ENCODE peak calls at places on chromosome 10, in ten cellular contexts. S, O, A, R, L, B, Q, D, H and Y are unnamed samples.
A peak's percentile ranks its signal among the peaks of the same experiment; 100 is the strongest.

GRCh38 chr10:28728396-28728795 is 51.1 kb downstream of the BAMBI start:
- DNase-seq in O (no peak), B (no peak), S (no peak), Q (no peak), R (no peak), A (no peak), H (no peak), L (no peak), D (no peak), Y (no peak)

GRCh38 chr10:5762531-5762930 is 50.7 kb downstream of the GDI2 start:
- DNase-seq in L (no peak), R (no peak), S (no peak), B (no peak), Q (no peak), D (no peak), H (no peak), O (no peak), A (no peak), Y (no peak)

GRCh38 chr10:97713351-97713827 is at the start of gene MARVELD1:
- DNase-seq in L (peak; percentile 83), H (peak; percentile 57), O (no peak), D (peak; percentile 78), S (no peak), Q (no peak), R (peak; percentile 37), B (peak; percentile 79), A (no peak), Y (peak; percentile 79)

GRCh38 chr10:132359305-132360040 is 27.5 kb downstream of the LRRC27 start:
- DNase-seq in L (peak; percentile 24), Q (no peak), R (no peak), A (no peak), S (no peak), H (no peak), O (no peak), B (peak; percentile 32), D (no peak), Y (no peak)

GRCh38 chr10:72038458-72039001 is 49.8 kb downstream of the SPOCK2 start:
- DNase-seq in S (no peak), R (no peak), L (no peak), B (no peak), D (peak; percentile 23), H (peak; percentile 48), Q (no peak), A (no peak), O (no peak), Y (no peak)

GRCh38 chr10:71222541-71223364 is 10.4 kb downstream of the UNC5B start:
- DNase-seq in B (no peak), H (peak; percentile 49), D (peak; percentile 53), Q (no peak), A (no peak), S (no peak), O (no peak), L (no peak), R (no peak), Y (no peak)

GRCh38 chr10:7070950-7071349 is 339.9 kb downstream of the SFMBT2 start:
- DNase-seq in Q (no peak), L (no peak), A (no peak), R (no peak), B (no peak), D (no peak), H (no peak), S (no peak), O (no peak), Y (no peak)

GRCh38 chr10:114879541-114880158 is 58.1 kb downstream of the FHIP2A start:
- DNase-seq in O (peak; percentile 23), D (peak; percentile 57), L (no peak), B (no peak), H (peak; percentile 22), A (no peak), S (no peak), R (peak; percentile 65), Q (no peak), Y (no peak)

GRCh38 chr10:104521901-104522827 is 118.9 kb upstream of the SORCS3 start:
- DNase-seq in H (no peak), R (no peak), O (no peak), L (peak; percentile 22), B (no peak), S (peak; percentile 13), D (no peak), Q (no peak), A (no peak), Y (no peak)

GRCh38 chr10:58892039-58892665 is 284.3 kb upstream of the PHYHIPL start:
- DNase-seq in R (no peak), O (no peak), S (no peak), H (no peak), L (peak; percentile 45), A (no peak), Q (no peak), B (no peak), D (no peak), Y (no peak)

GRCh38 chr10:70974351-70974901 is 86.1 kb upstream of the PCBD1 start:
- DNase-seq in O (no peak), L (no peak), H (peak; percentile 20), A (no peak), D (peak; percentile 16), B (no peak), S (no peak), R (no peak), Q (no peak), Y (no peak)

GRCh38 chr10:119270893-119271361 is 63.6 kb downstream of the GRK5 start:
- DNase-seq in H (no peak), R (peak; percentile 67), L (peak; percentile 95), O (peak; percentile 40), Q (peak; percentile 19), A (peak; percentile 39), D (peak; percentile 73), B (peak; percentile 90), S (no peak), Y (peak; percentile 83)

GRCh38 chr10:35274511-35275060 is 61.7 kb upstream of the CCNY start:
- DNase-seq in H (no peak), L (no peak), R (no peak), S (no peak), Q (no peak), D (no peak), B (no peak), A (no peak), O (no peak), Y (no peak)

GRCh38 chr10:130786365-130786966 is 525.1 kb downstream of the TCERG1L start:
- DNase-seq in D (no peak), S (no peak), A (no peak), H (no peak), R (no peak), Q (no peak), B (no peak), O (no peak), L (no peak), Y (no peak)

GRCh38 chr10:63210611-63211196 is 77.6 kb downstream of the NRBF2 start:
- DNase-seq in S (no peak), D (no peak), L (no peak), B (no peak), O (no peak), Q (no peak), R (peak; percentile 39), A (no peak), H (no peak), Y (no peak)

GRCh38 chr10:132906836-132907235 is 35.5 kb downstream of the CFAP46 start:
- DNase-seq in R (no peak), B (peak; percentile 27), L (no peak), Q (no peak), A (no peak), O (no peak), D (no peak), H (no peak), S (no peak), Y (no peak)

GRCh38 chr10:72425133-72425532 is 70.4 kb upstream of the DNAJB12 start:
- DNase-seq in R (no peak), B (no peak), L (peak; percentile 46), D (no peak), S (peak; percentile 91), H (no peak), O (no peak), Q (no peak), A (no peak), Y (no peak)

GRCh38 chr10:3527144-3527543 is 257.9 kb downstream of the KLF6 start:
- DNase-seq in A (no peak), O (no peak), S (no peak), L (no peak), B (no peak), D (peak; percentile 60), Q (no peak), H (peak; percentile 48), R (no peak), Y (no peak)

GRCh38 chr10:87915989-87916388 is 52.6 kb downstream of the PTEN start:
- DNase-seq in R (no peak), L (peak; percentile 24), D (peak; percentile 61), O (no peak), B (no peak), Q (no peak), S (no peak), H (no peak), A (no peak), Y (no peak)

GRCh38 chr10:60865198-60865783 is 78.7 kb downstream of the RHOBTB1 start:
- DNase-seq in L (no peak), D (no peak), A (no peak), Q (no peak), S (no peak), H (no peak), R (no peak), O (no peak), B (no peak), Y (no peak)

GRCh38 chr10:113435881-113436280 is 117.0 kb upstream of the HABP2 start:
- DNase-seq in Q (no peak), B (no peak), L (no peak), R (no peak), A (no peak), O (no peak), H (no peak), S (no peak), D (no peak), Y (no peak)

GRCh38 chr10:79638318-79638717 is 27.6 kb downstream of the SFTPA1 start:
- DNase-seq in R (no peak), B (no peak), A (no peak), Q (no peak), S (no peak), H (no peak), L (no peak), O (no peak), D (no peak), Y (no peak)

GRCh38 chr10:26881600-26882331 is 21.0 kb upstream of the ABI1 start:
- DNase-seq in S (peak; percentile 90), R (no peak), Q (no peak), O (no peak), A (no peak), D (peak; percentile 83), L (no peak), B (no peak), H (peak; percentile 65), Y (no peak)

GRCh38 chr10:103395754-103396066 is 565 bp downstream of the ATP5MK start:
- DNase-seq in R (no peak), D (peak; percentile 27), L (no peak), S (no peak), A (no peak), B (no peak), Q (no peak), O (peak; percentile 6), H (no peak), Y (no peak)

GRCh38 chr10:10935032-10935431 is 82.6 kb upstream of the CELF2 start:
- DNase-seq in R (no peak), H (no peak), S (no peak), L (no peak), Q (no peak), B (no peak), A (no peak), O (no peak), D (no peak), Y (no peak)